ENCODE peak calls at places on chromosomes 13 and 19, in eight cellular contexts. J, I, V, S, K, C, F and M are unnamed samples.

GRCh38 chr13:97344250-97345175 is 89.5 kb upstream of the RAP2A start:
- DNase-seq in F (no peak), J (peak), I (peak), C (peak), V (peak), K (peak), S (no peak), M (no peak)

GRCh38 chr19:45952691-45953505 is 20.8 kb downstream of the NOVA2 start:
- DNase-seq in K (no peak), V (peak), C (peak), I (peak), J (peak), F (peak), S (no peak), M (no peak)

GRCh38 chr13:22168437-22168836 is 497.6 kb downstream of the FGF9 start:
- DNase-seq in J (no peak), V (no peak), F (no peak), I (no peak), S (no peak), C (no peak), K (no peak), M (no peak)

GRCh38 chr13:72122661-72123060 is 255.7 kb upstream of the DACH1 start:
- DNase-seq in J (no peak), S (no peak), I (no peak), F (peak), V (no peak), K (no peak), C (no peak), M (no peak)

GRCh38 chr19:56538254-56538760 is 441 bp upstream of the ZFP28 start:
- DNase-seq in V (peak), C (peak), I (peak), J (peak), S (peak), K (peak), F (peak), M (peak)

GRCh38 chr19:30669329-30670010 is 297.3 kb downstream of the ZNF536 start:
- DNase-seq in S (peak), F (peak), V (no peak), C (peak), I (peak), J (peak), K (peak), M (peak)

GRCh38 chr19:51368366-51369282 is at the start of gene CLDND2:
- DNase-seq in J (no peak), C (no peak), F (no peak), K (no peak), I (no peak), V (no peak), S (no peak), M (no peak)

GRCh38 chr13:47813683-47814082 is 187.4 kb downstream of the SUCLA2 start:
- DNase-seq in I (no peak), K (no peak), S (no peak), C (no peak), V (no peak), F (no peak), J (no peak), M (no peak)